ENCODE peak calls at places on chromosomes 12 and 14, in seven cellular contexts. H is endodermal cell; X is uterus; U is CD8-positive, alpha-beta memory T cell; J is upper lobe of right lung; V is foreskin fibroblast; A is prostate gland. E is an unnamed sample.

GRCh38 chr12:87575906-87576305 is 453.3 kb downstream of the C12orf50 start:
- DNase-seq in H (peak; percentile 88), X (no peak), U (no peak), J (no peak), V (no peak), A (no peak), E (no peak)

GRCh38 chr12:109579639-109580038 is 6.0 kb downstream of the MVK start:
- DNase-seq in H (no peak), X (no peak), U (no peak), J (no peak), V (no peak), A (no peak), E (no peak)

GRCh38 chr14:58817846-58818245 is 180.1 kb downstream of the DACT1 start:
- DNase-seq in H (no peak), X (no peak), U (no peak), J (no peak), V (peak; percentile 59), A (no peak), E (no peak)

GRCh38 chr14:23306412-23307145 is at the start of gene BCL2L2:
- DNase-seq in H (peak; percentile 97), X (peak; percentile 94), U (no peak), J (peak; percentile 95), V (peak; percentile 97), A (peak; percentile 90), E (peak; percentile 93)

GRCh38 chr14:65639216-65639615 is 226.7 kb downstream of the FUT8 start:
- DNase-seq in H (no peak), X (no peak), U (no peak), J (no peak), V (no peak), A (no peak), E (no peak)

GRCh38 chr12:14663002-14663401 is 33.4 kb downstream of the GUCY2C start:
- DNase-seq in H (no peak), X (no peak), U (no peak), J (no peak), V (no peak), A (no peak), E (no peak)

GRCh38 chr12:30570206-30570890 is 125.3 kb downstream of the IPO8 start:
- DNase-seq in H (no peak), X (no peak), U (no peak), J (no peak), V (no peak), A (no peak), E (no peak)

GRCh38 chr14:59337151-59337611 is 128.0 kb downstream of the GPR135 start:
- DNase-seq in H (no peak), X (peak; percentile 87), U (no peak), J (no peak), V (peak; percentile 82), A (no peak), E (peak; percentile 68)

GRCh38 chr12:93390565-93391297 is 13.0 kb downstream of the NUDT4 start:
- DNase-seq in H (no peak), X (no peak), U (no peak), J (no peak), V (no peak), A (no peak), E (no peak)

GRCh38 chr12:93387780-93388179 is 10.1 kb downstream of the NUDT4 start:
- DNase-seq in H (no peak), X (no peak), U (no peak), J (no peak), V (peak; percentile 85), A (no peak), E (no peak)

DNA sequence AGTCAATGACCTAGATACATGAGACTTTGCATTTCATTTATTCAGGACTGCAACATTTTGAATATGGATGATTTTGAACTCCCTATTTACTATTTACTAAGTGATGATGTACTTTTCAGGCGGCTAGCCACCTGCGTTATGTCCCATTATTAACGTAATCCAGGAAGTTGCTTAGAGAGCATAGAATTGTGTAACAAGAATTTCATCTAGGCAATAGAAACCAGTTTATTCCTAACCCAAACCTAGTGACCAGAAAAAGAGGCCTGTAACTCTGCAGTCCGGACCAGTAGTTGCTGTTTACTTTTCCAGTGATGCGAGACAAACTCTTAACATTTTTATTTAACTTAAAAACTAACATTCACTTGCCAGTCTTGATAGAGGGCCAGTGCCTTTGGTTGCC is 12.3 kb downstream of the NUDT4 start:
- DNase-seq in H (no peak), X (no peak), U (no peak), J (no peak), V (no peak), A (no peak), E (no peak)
- H3K4me3 ChIP-seq in H (peak overlapping the region; percentile 81), X (no peak overlapping the region), U (no peak overlapping the region), J (no peak overlapping the region), V (no peak overlapping the region), A (no peak overlapping the region), E (no peak overlapping the region)

GRCh38 chr12:116672842-116673516 is 64.9 kb downstream of the SPRING1 start:
- DNase-seq in H (no peak), X (no peak), U (no peak), J (peak; percentile 7), V (no peak), A (no peak), E (no peak)
- H3K4me3 ChIP-seq in H (no peak overlapping the region), X (no peak overlapping the region), U (peak overlapping the region; percentile 27), J (no peak overlapping the region), V (no peak overlapping the region), A (no peak overlapping the region), E (no peak overlapping the region)

GRCh38 chr14:50364792-50365191 is 31.9 kb downstream of the CDKL1 start:
- DNase-seq in H (no peak), X (no peak), U (no peak), J (no peak), V (no peak), A (no peak), E (no peak)

GRCh38 chr14:50362791-50363733 is 33.6 kb downstream of the CDKL1 start:
- DNase-seq in H (no peak), X (no peak), U (peak; percentile 3), J (no peak), V (peak; percentile 25), A (no peak), E (no peak)

GRCh38 chr14:50366589-50366988 is 30.1 kb downstream of the CDKL1 start:
- DNase-seq in H (no peak), X (no peak), U (no peak), J (no peak), V (no peak), A (no peak), E (no peak)

GRCh38 chr14:50366115-50366514 is 30.6 kb downstream of the CDKL1 start:
- DNase-seq in H (no peak), X (no peak), U (no peak), J (no peak), V (peak; percentile 67), A (no peak), E (no peak)

GRCh38 chr14:50363734-50364113 is 33.0 kb downstream of the CDKL1 start:
- DNase-seq in H (no peak), X (no peak), U (peak; percentile 26), J (no peak), V (peak; percentile 50), A (no peak), E (no peak)
- H3K4me3 ChIP-seq in H (no peak overlapping the region), X (no peak overlapping the region), U (peak overlapping the region; percentile 94), J (peak overlapping the region; percentile 43), V (peak overlapping the region; percentile 17), A (no peak overlapping the region), E (no peak overlapping the region)

DNA sequence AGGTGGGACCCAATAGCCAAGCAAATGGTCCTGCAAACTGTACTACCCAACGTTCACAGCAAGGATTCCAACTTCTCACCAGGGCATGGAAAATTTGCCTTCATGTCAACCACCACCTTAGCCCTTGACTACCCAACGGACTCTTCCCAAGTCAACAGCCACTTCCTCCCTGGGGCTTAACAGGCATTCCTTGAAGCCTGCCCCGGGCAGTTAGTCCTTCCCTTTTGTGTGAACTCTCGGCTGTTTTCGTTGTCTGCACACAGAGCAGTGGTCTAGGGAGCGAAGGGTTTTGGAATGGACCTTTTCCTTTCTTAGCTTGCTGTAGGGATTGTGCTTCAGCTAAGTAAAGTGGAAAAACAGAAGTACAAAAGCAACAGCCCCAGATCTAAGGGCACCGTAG is 35.2 kb upstream of the TCL1B start:
- DNase-seq in H (peak; percentile 45), X (no peak), U (no peak), J (no peak), V (no peak), A (no peak), E (no peak)
- H3K4me3 ChIP-seq in H (no peak overlapping the region), X (no peak overlapping the region), U (no peak overlapping the region), J (no peak overlapping the region), V (no peak overlapping the region), A (no peak overlapping the region), E (no peak overlapping the region)

GRCh38 chr12:47808049-47808448 is 11.7 kb downstream of the HDAC7 start:
- DNase-seq in H (no peak), X (peak; percentile 63), U (peak; percentile 55), J (peak; percentile 77), V (peak; percentile 62), A (no peak), E (no peak)

GRCh38 chr12:47811070-47811391 is 8.7 kb downstream of the HDAC7 start:
- DNase-seq in H (peak; percentile 86), X (no peak), U (no peak), J (no peak), V (no peak), A (no peak), E (no peak)

GRCh38 chr12:47807338-47807737 is 12.4 kb downstream of the HDAC7 start:
- DNase-seq in H (no peak), X (no peak), U (no peak), J (no peak), V (no peak), A (no peak), E (no peak)

GRCh38 chr12:47811581-47812484 is 7.9 kb downstream of the HDAC7 start:
- DNase-seq in H (no peak), X (peak; percentile 84), U (no peak), J (no peak), V (peak; percentile 86), A (no peak), E (peak; percentile 94)

DNA sequence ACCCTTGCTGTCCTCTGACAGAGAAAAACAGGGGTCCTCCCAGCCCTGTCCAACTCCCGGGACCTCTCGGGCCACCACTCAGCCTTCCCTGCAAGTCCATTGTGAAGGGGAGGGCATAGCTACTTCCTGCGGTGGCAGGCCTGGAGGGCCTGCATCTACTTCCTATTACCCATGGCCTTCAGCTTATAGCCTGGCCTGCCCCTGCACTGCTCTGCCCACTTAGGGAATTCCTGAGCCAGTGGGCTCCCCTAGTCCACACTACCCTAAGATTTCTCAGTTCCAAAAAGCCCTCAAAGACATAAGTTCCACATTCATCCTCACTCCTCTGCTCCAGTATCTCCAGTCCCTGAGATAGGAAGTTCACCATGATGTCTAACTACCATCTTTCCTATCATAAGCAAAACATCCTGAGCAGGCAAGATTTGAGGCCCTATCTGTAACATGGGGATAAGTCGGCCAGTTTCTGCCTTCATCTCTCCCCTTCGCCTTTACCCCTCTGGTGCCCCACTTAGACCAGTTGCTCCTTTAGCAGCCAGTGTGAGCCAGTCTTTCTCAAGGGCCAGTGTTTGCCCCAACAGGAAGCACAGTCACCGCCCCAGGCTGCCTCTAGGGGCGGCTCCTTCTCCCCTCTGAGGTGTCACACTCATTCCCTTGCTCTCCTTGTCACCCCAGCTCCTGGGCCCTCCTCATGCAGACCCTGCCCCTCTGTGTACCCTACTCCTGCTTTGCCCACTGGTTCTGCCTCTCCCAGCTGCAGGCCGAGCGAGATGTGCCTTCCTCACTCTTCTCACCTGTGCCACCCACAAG is 10.9 kb downstream of the HDAC7 start:
- DNase-seq in H (peak; percentile 75), X (no peak), U (no peak), J (no peak), V (peak; percentile 64), A (no peak), E (no peak)
- H3K4me3 ChIP-seq in H (no peak overlapping the region), X (no peak overlapping the region), U (peak overlapping the region; percentile 69), J (no peak overlapping the region), V (no peak overlapping the region), A (no peak overlapping the region), E (no peak overlapping the region)

GRCh38 chr14:31287294-31287972 is 79.8 kb upstream of the HECTD1 start:
- DNase-seq in H (no peak), X (no peak), U (no peak), J (no peak), V (no peak), A (no peak), E (no peak)
- H3K4me3 ChIP-seq in H (no peak overlapping the region), X (no peak overlapping the region), U (no peak overlapping the region), J (no peak overlapping the region), V (no peak overlapping the region), A (no peak overlapping the region), E (no peak overlapping the region)